ENCODE peak calls at places on chromosome 7, in eight cellular contexts. One of them, this sample, is unnamed.

GRCh38 chr7:107076781-107077698 is 32.5 kb downstream of the PRKAR2B start:
- DNase-seq in HFFc6: no peak
- DNase-seq in LoVo: peak; percentile 19
- DNase-seq in glutamatergic neuron: no peak
- DNase-seq in NCI-H2227 treated with DMSO at 0.1 percent for 48 hours: no peak
- DNase-seq in non-pigmented ciliary epithelial cell: no peak
- DNase-seq in iris pigment epithelial cell: peak; percentile 24
- DNase-seq in A172: peak; percentile 53
- DNase-seq in this sample: peak; percentile 27

GRCh38 chr7:2212906-2213305 is 19.8 kb downstream of the MAD1L1 start:
- DNase-seq in HFFc6: no peak
- DNase-seq in LoVo: no peak
- DNase-seq in glutamatergic neuron: no peak
- DNase-seq in NCI-H2227 treated with DMSO at 0.1 percent for 48 hours: no peak
- DNase-seq in non-pigmented ciliary epithelial cell: no peak
- DNase-seq in iris pigment epithelial cell: no peak
- DNase-seq in A172: no peak
- DNase-seq in this sample: no peak

GRCh38 chr7:45217358-45217757 is 59.8 kb downstream of the RAMP3 start:
- DNase-seq in HFFc6: no peak
- DNase-seq in LoVo: no peak
- DNase-seq in glutamatergic neuron: no peak
- DNase-seq in NCI-H2227 treated with DMSO at 0.1 percent for 48 hours: no peak
- DNase-seq in non-pigmented ciliary epithelial cell: no peak
- DNase-seq in iris pigment epithelial cell: peak; percentile 18
- DNase-seq in A172: no peak
- DNase-seq in this sample: no peak

GRCh38 chr7:5005066-5005465 is 40.6 kb upstream of the RBAK start:
- DNase-seq in HFFc6: no peak
- DNase-seq in LoVo: no peak
- DNase-seq in glutamatergic neuron: no peak
- DNase-seq in NCI-H2227 treated with DMSO at 0.1 percent for 48 hours: no peak
- DNase-seq in non-pigmented ciliary epithelial cell: no peak
- DNase-seq in iris pigment epithelial cell: no peak
- DNase-seq in A172: no peak
- DNase-seq in this sample: no peak

GRCh38 chr7:54664235-54665228 is 94.5 kb downstream of the SEC61G start:
- DNase-seq in HFFc6: peak; percentile 0
- DNase-seq in LoVo: peak; percentile 50
- DNase-seq in glutamatergic neuron: peak; percentile 89
- DNase-seq in NCI-H2227 treated with DMSO at 0.1 percent for 48 hours: peak; percentile 7
- DNase-seq in non-pigmented ciliary epithelial cell: no peak
- DNase-seq in iris pigment epithelial cell: peak; percentile 12
- DNase-seq in A172: peak; percentile 63
- DNase-seq in this sample: no peak

GRCh38 chr7:95302976-95303375 is 21.4 kb downstream of the PON1 start:
- DNase-seq in HFFc6: no peak
- DNase-seq in LoVo: no peak
- DNase-seq in glutamatergic neuron: no peak
- DNase-seq in NCI-H2227 treated with DMSO at 0.1 percent for 48 hours: no peak
- DNase-seq in non-pigmented ciliary epithelial cell: no peak
- DNase-seq in iris pigment epithelial cell: no peak
- DNase-seq in A172: peak; percentile 10
- DNase-seq in this sample: peak; percentile 87

GRCh38 chr7:105389090-105389650 is 449 bp upstream of the SRPK2 start:
- DNase-seq in HFFc6: peak; percentile 56
- DNase-seq in LoVo: peak; percentile 72
- DNase-seq in glutamatergic neuron: peak; percentile 68
- DNase-seq in NCI-H2227 treated with DMSO at 0.1 percent for 48 hours: peak; percentile 36
- DNase-seq in non-pigmented ciliary epithelial cell: no peak
- DNase-seq in iris pigment epithelial cell: peak; percentile 53
- DNase-seq in A172: peak; percentile 62
- DNase-seq in this sample: peak; percentile 50

GRCh38 chr7:47128719-47129118 is 453.2 kb downstream of the TNS3 start:
- DNase-seq in HFFc6: no peak
- DNase-seq in LoVo: no peak
- DNase-seq in glutamatergic neuron: no peak
- DNase-seq in NCI-H2227 treated with DMSO at 0.1 percent for 48 hours: no peak
- DNase-seq in non-pigmented ciliary epithelial cell: no peak
- DNase-seq in iris pigment epithelial cell: peak; percentile 20
- DNase-seq in A172: no peak
- DNase-seq in this sample: peak; percentile 40

GRCh38 chr7:15922002-15922401 is 235.5 kb upstream of the MEOX2 start:
- DNase-seq in HFFc6: no peak
- DNase-seq in LoVo: no peak
- DNase-seq in glutamatergic neuron: no peak
- DNase-seq in NCI-H2227 treated with DMSO at 0.1 percent for 48 hours: no peak
- DNase-seq in non-pigmented ciliary epithelial cell: no peak
- DNase-seq in iris pigment epithelial cell: no peak
- DNase-seq in A172: no peak
- DNase-seq in this sample: no peak

GRCh38 chr7:130363156-130363847 is 17.0 kb upstream of the CPA1 start:
- DNase-seq in HFFc6: peak; percentile 99
- DNase-seq in LoVo: peak; percentile 64
- DNase-seq in glutamatergic neuron: no peak
- DNase-seq in NCI-H2227 treated with DMSO at 0.1 percent for 48 hours: no peak
- DNase-seq in non-pigmented ciliary epithelial cell: peak; percentile 93
- DNase-seq in iris pigment epithelial cell: peak; percentile 96
- DNase-seq in A172: peak; percentile 95
- DNase-seq in this sample: peak; percentile 98

GRCh38 chr7:152145853-152146466 is 120.5 kb downstream of the GALNT11 start:
- DNase-seq in HFFc6: peak; percentile 88
- DNase-seq in LoVo: peak; percentile 46
- DNase-seq in glutamatergic neuron: no peak
- DNase-seq in NCI-H2227 treated with DMSO at 0.1 percent for 48 hours: peak; percentile 14
- DNase-seq in non-pigmented ciliary epithelial cell: peak; percentile 18
- DNase-seq in iris pigment epithelial cell: peak; percentile 51
- DNase-seq in A172: peak; percentile 59
- DNase-seq in this sample: peak; percentile 43

GRCh38 chr7:43590862-43591550 is 8.1 kb downstream of the STK17A start:
- DNase-seq in HFFc6: no peak
- DNase-seq in LoVo: no peak
- DNase-seq in glutamatergic neuron: no peak
- DNase-seq in NCI-H2227 treated with DMSO at 0.1 percent for 48 hours: no peak
- DNase-seq in non-pigmented ciliary epithelial cell: no peak
- DNase-seq in iris pigment epithelial cell: no peak
- DNase-seq in A172: no peak
- DNase-seq in this sample: no peak

GRCh38 chr7:76241141-76241540 is 39.4 kb downstream of the SRRM3 start:
- DNase-seq in HFFc6: no peak
- DNase-seq in LoVo: no peak
- DNase-seq in glutamatergic neuron: no peak
- DNase-seq in NCI-H2227 treated with DMSO at 0.1 percent for 48 hours: no peak
- DNase-seq in non-pigmented ciliary epithelial cell: no peak
- DNase-seq in iris pigment epithelial cell: no peak
- DNase-seq in A172: no peak
- DNase-seq in this sample: no peak

GRCh38 chr7:121302214-121302745 is 26.5 kb upstream of the WNT16 start:
- DNase-seq in HFFc6: peak; percentile 81
- DNase-seq in LoVo: peak; percentile 81
- DNase-seq in glutamatergic neuron: no peak
- DNase-seq in NCI-H2227 treated with DMSO at 0.1 percent for 48 hours: no peak
- DNase-seq in non-pigmented ciliary epithelial cell: no peak
- DNase-seq in iris pigment epithelial cell: peak; percentile 64
- DNase-seq in A172: peak; percentile 77
- DNase-seq in this sample: peak; percentile 36

GRCh38 chr7:134811798-134812197 is 32.4 kb downstream of the CALD1 start:
- DNase-seq in HFFc6: no peak
- DNase-seq in LoVo: no peak
- DNase-seq in glutamatergic neuron: no peak
- DNase-seq in NCI-H2227 treated with DMSO at 0.1 percent for 48 hours: no peak
- DNase-seq in non-pigmented ciliary epithelial cell: no peak
- DNase-seq in iris pigment epithelial cell: peak; percentile 75
- DNase-seq in A172: peak; percentile 29
- DNase-seq in this sample: peak; percentile 84

GRCh38 chr7:143172354-143172753 is 10.9 kb upstream of the TAS2R39 start:
- DNase-seq in HFFc6: no peak
- DNase-seq in LoVo: peak; percentile 63
- DNase-seq in glutamatergic neuron: no peak
- DNase-seq in NCI-H2227 treated with DMSO at 0.1 percent for 48 hours: no peak
- DNase-seq in non-pigmented ciliary epithelial cell: no peak
- DNase-seq in iris pigment epithelial cell: peak; percentile 41
- DNase-seq in A172: peak; percentile 8
- DNase-seq in this sample: no peak

GRCh38 chr7:128380807-128381130 is 19.3 kb upstream of the PRRT4 start:
- DNase-seq in HFFc6: no peak
- DNase-seq in LoVo: no peak
- DNase-seq in glutamatergic neuron: no peak
- DNase-seq in NCI-H2227 treated with DMSO at 0.1 percent for 48 hours: peak; percentile 15
- DNase-seq in non-pigmented ciliary epithelial cell: no peak
- DNase-seq in iris pigment epithelial cell: no peak
- DNase-seq in A172: no peak
- DNase-seq in this sample: no peak

GRCh38 chr7:17403996-17404395 is 105.5 kb downstream of the AHR start:
- DNase-seq in HFFc6: no peak
- DNase-seq in LoVo: no peak
- DNase-seq in glutamatergic neuron: no peak
- DNase-seq in NCI-H2227 treated with DMSO at 0.1 percent for 48 hours: no peak
- DNase-seq in non-pigmented ciliary epithelial cell: no peak
- DNase-seq in iris pigment epithelial cell: no peak
- DNase-seq in A172: no peak
- DNase-seq in this sample: peak; percentile 82

GRCh38 chr7:128867842-128868623 is 5.4 kb downstream of the ATP6V1F start:
- DNase-seq in HFFc6: no peak
- DNase-seq in LoVo: peak; percentile 27
- DNase-seq in glutamatergic neuron: no peak
- DNase-seq in NCI-H2227 treated with DMSO at 0.1 percent for 48 hours: peak; percentile 35
- DNase-seq in non-pigmented ciliary epithelial cell: no peak
- DNase-seq in iris pigment epithelial cell: peak; percentile 49
- DNase-seq in A172: no peak
- DNase-seq in this sample: peak; percentile 38

GRCh38 chr7:155884225-155885161 is 72.2 kb upstream of the SHH start:
- DNase-seq in HFFc6: no peak
- DNase-seq in LoVo: no peak
- DNase-seq in glutamatergic neuron: no peak
- DNase-seq in NCI-H2227 treated with DMSO at 0.1 percent for 48 hours: no peak
- DNase-seq in non-pigmented ciliary epithelial cell: no peak
- DNase-seq in iris pigment epithelial cell: no peak
- DNase-seq in A172: no peak
- DNase-seq in this sample: no peak

GRCh38 chr7:148303295-148304013 is 287.1 kb upstream of the C7orf33 start:
- DNase-seq in HFFc6: peak; percentile 15
- DNase-seq in LoVo: no peak
- DNase-seq in glutamatergic neuron: peak; percentile 48
- DNase-seq in NCI-H2227 treated with DMSO at 0.1 percent for 48 hours: no peak
- DNase-seq in non-pigmented ciliary epithelial cell: no peak
- DNase-seq in iris pigment epithelial cell: peak; percentile 30
- DNase-seq in A172: peak; percentile 69
- DNase-seq in this sample: no peak

GRCh38 chr7:88758355-88759215 is 915 bp upstream of the ZNF804B start:
- DNase-seq in HFFc6: no peak
- DNase-seq in LoVo: no peak
- DNase-seq in glutamatergic neuron: peak; percentile 54
- DNase-seq in NCI-H2227 treated with DMSO at 0.1 percent for 48 hours: no peak
- DNase-seq in non-pigmented ciliary epithelial cell: no peak
- DNase-seq in iris pigment epithelial cell: peak; percentile 6
- DNase-seq in A172: no peak
- DNase-seq in this sample: no peak

GRCh38 chr7:126727930-126728331 is 524.8 kb downstream of the GRM8 start:
- DNase-seq in HFFc6: no peak
- DNase-seq in LoVo: no peak
- DNase-seq in glutamatergic neuron: no peak
- DNase-seq in NCI-H2227 treated with DMSO at 0.1 percent for 48 hours: no peak
- DNase-seq in non-pigmented ciliary epithelial cell: peak; percentile 24
- DNase-seq in iris pigment epithelial cell: peak; percentile 78
- DNase-seq in A172: peak; percentile 77
- DNase-seq in this sample: peak; percentile 44

GRCh38 chr7:79454325-79454960 is 976 bp upstream of the MAGI2 start:
- DNase-seq in HFFc6: no peak
- DNase-seq in LoVo: no peak
- DNase-seq in glutamatergic neuron: peak; percentile 37
- DNase-seq in NCI-H2227 treated with DMSO at 0.1 percent for 48 hours: no peak
- DNase-seq in non-pigmented ciliary epithelial cell: no peak
- DNase-seq in iris pigment epithelial cell: peak; percentile 78
- DNase-seq in A172: no peak
- DNase-seq in this sample: peak; percentile 60

GRCh38 chr7:109154748-109155147 is 585.1 kb downstream of the DNAJB9 start:
- DNase-seq in HFFc6: no peak
- DNase-seq in LoVo: no peak
- DNase-seq in glutamatergic neuron: no peak
- DNase-seq in NCI-H2227 treated with DMSO at 0.1 percent for 48 hours: no peak
- DNase-seq in non-pigmented ciliary epithelial cell: no peak
- DNase-seq in iris pigment epithelial cell: no peak
- DNase-seq in A172: no peak
- DNase-seq in this sample: no peak

GRCh38 chr7:39184387-39184786 is 206.7 kb downstream of the POU6F2 start:
- DNase-seq in HFFc6: no peak
- DNase-seq in LoVo: no peak
- DNase-seq in glutamatergic neuron: no peak
- DNase-seq in NCI-H2227 treated with DMSO at 0.1 percent for 48 hours: no peak
- DNase-seq in non-pigmented ciliary epithelial cell: no peak
- DNase-seq in iris pigment epithelial cell: no peak
- DNase-seq in A172: peak; percentile 83
- DNase-seq in this sample: no peak

GRCh38 chr7:2787251-2787968 is 56.7 kb downstream of the GNA12 start:
- DNase-seq in HFFc6: no peak
- DNase-seq in LoVo: no peak
- DNase-seq in glutamatergic neuron: no peak
- DNase-seq in NCI-H2227 treated with DMSO at 0.1 percent for 48 hours: no peak
- DNase-seq in non-pigmented ciliary epithelial cell: no peak
- DNase-seq in iris pigment epithelial cell: no peak
- DNase-seq in A172: no peak
- DNase-seq in this sample: peak; percentile 92

GRCh38 chr7:92517626-92518025 is 10.7 kb downstream of the PEX1 start:
- DNase-seq in HFFc6: peak; percentile 45
- DNase-seq in LoVo: no peak
- DNase-seq in glutamatergic neuron: no peak
- DNase-seq in NCI-H2227 treated with DMSO at 0.1 percent for 48 hours: no peak
- DNase-seq in non-pigmented ciliary epithelial cell: no peak
- DNase-seq in iris pigment epithelial cell: peak; percentile 60
- DNase-seq in A172: no peak
- DNase-seq in this sample: peak; percentile 7

This sample was measured in amniotic epithelial cell.